ENCODE peak calls at places on chromosome 20, in nine cellular contexts. U is NCI-H1092 treated with DMSO at 0.1 percent for 48 hours, F is prostate gland, Q is LoVo, T is islet precursor cell, W is osteocyte, M is Right ventricle myocardium superior, R is GM13976, A is KG1. O is an unnamed sample.
A peak's percentile ranks its signal among the peaks of the same experiment; 100 is the strongest.

GRCh38 chr20:3786126-3786484 is 435 bp downstream of the CENPB start:
- DNase-seq in U (peak; percentile 40), A (no peak), W (no peak), F (peak; percentile 25), Q (peak; percentile 47), T (no peak), R (peak; percentile 60), M (peak; percentile 72), O (peak; percentile 21)

GRCh38 chr20:24059174-24059573 is 70.6 kb upstream of the GGTLC1 start:
- DNase-seq in M (no peak), F (no peak), R (no peak), Q (no peak), W (no peak), T (no peak), A (no peak), U (no peak), O (no peak)

GRCh38 chr20:38252292-38253288 is 7.9 kb downstream of the KIAA1755 start:
- DNase-seq in R (no peak), M (no peak), T (no peak), F (no peak), U (no peak), Q (no peak), A (no peak), W (no peak), O (no peak)

GRCh38 chr20:2820084-2820895 is 4.1 kb downstream of the TMEM239 start:
- DNase-seq in U (no peak), Q (no peak), F (no peak), W (peak; percentile 72), T (peak; percentile 92), M (no peak), R (peak; percentile 21), A (no peak), O (no peak)

GRCh38 chr20:62929051-62929538 is 2.8 kb upstream of the DIDO1 start:
- DNase-seq in R (peak; percentile 85), A (peak; percentile 69), T (peak; percentile 93), Q (no peak), F (peak; percentile 54), M (peak; percentile 81), U (no peak), W (no peak), O (peak; percentile 67)

GRCh38 chr20:47430862-47431588 is 70.7 kb upstream of the NCOA3 start:
- DNase-seq in F (no peak), R (no peak), A (no peak), M (no peak), T (no peak), U (no peak), W (no peak), Q (no peak), O (no peak)

GRCh38 chr20:49938173-49939163 is 2.3 kb downstream of the RNF114 start:
- DNase-seq in M (peak; percentile 74), T (no peak), F (no peak), R (no peak), Q (no peak), A (no peak), W (no peak), U (no peak), O (no peak)

GRCh38 chr20:63533871-63534393 is 3.2 kb downstream of the PTK6 start:
- DNase-seq in R (no peak), Q (no peak), W (no peak), M (no peak), U (no peak), F (peak; percentile 52), T (peak; percentile 54), A (no peak), O (no peak)

GRCh38 chr20:19860742-19861141 is 102.7 kb downstream of the RIN2 start:
- DNase-seq in R (no peak), W (no peak), A (no peak), Q (peak; percentile 60), T (no peak), U (no peak), M (no peak), F (no peak), O (no peak)

GRCh38 chr20:40773376-40773775 is 84.3 kb upstream of the MAFB start:
- DNase-seq in M (no peak), W (peak; percentile 64), F (no peak), A (no peak), U (no peak), R (no peak), T (peak; percentile 30), Q (no peak), O (no peak)

GRCh38 chr20:9912858-9913434 is 74.1 kb upstream of the PAK5 start:
- DNase-seq in Q (peak; percentile 30), A (peak; percentile 49), F (peak; percentile 35), W (no peak), R (peak; percentile 28), M (no peak), T (no peak), U (peak; percentile 61), O (peak; percentile 50)

GRCh38 chr20:20815711-20816455 is 103.4 kb upstream of the RALGAPA2 start:
- DNase-seq in A (no peak), W (no peak), T (peak; percentile 66), U (no peak), R (no peak), F (peak; percentile 50), M (no peak), Q (no peak), O (no peak)

GRCh38 chr20:22795897-22796296 is 211.5 kb upstream of the FOXA2 start:
- DNase-seq in M (peak; percentile 59), A (no peak), U (no peak), R (no peak), W (no peak), F (no peak), T (peak; percentile 81), Q (peak; percentile 58), O (no peak)

GRCh38 chr20:48132834-48133233 is 347.6 kb upstream of the SULF2 start:
- DNase-seq in F (no peak), M (no peak), W (no peak), U (no peak), Q (no peak), T (no peak), A (no peak), R (no peak), O (no peak)

GRCh38 chr20:17868700-17869231 is 99.8 kb downstream of the SNX5 start:
- DNase-seq in Q (no peak), R (no peak), A (no peak), W (no peak), U (no peak), T (no peak), F (no peak), M (no peak), O (no peak)

GRCh38 chr20:22385602-22386299 is 198.6 kb downstream of the FOXA2 start:
- DNase-seq in U (peak; percentile 68), Q (peak; percentile 16), M (no peak), T (no peak), F (no peak), R (no peak), W (no peak), A (no peak), O (no peak)

O was measured in Kasumi-1.